ENCODE peak calls at places on chromosomes 4 and X, in eight cellular contexts. S is OCI-LY7, T is nephron progenitor cell, N is endodermal cell, Y is uterus, Z is natural killer cell, L is lower lobe of right lung, D is Calu3. X is an unnamed sample.

GRCh38 chr4:88818650-88819470 is 121.2 kb upstream of the NAP1L5 start:
- DNase-seq in S (peak), T (peak), N (peak), Y (peak), Z (peak), L (no peak), D (peak), X (peak)

GRCh38 chr4:3122081-3122563 is 47.6 kb downstream of the HTT start:
- DNase-seq in S (no peak), T (no peak), N (no peak), Y (no peak), Z (no peak), L (no peak), D (no peak), X (no peak)

GRCh38 chr4:7375427-7375826 is 59.3 kb downstream of the PSAPL1 start:
- DNase-seq in S (no peak), T (no peak), N (no peak), Y (peak), Z (no peak), L (peak), D (no peak), X (no peak)

GRCh38 chr4:176302283-176303275 is 17.2 kb upstream of the SPCS3 start:
- DNase-seq in S (no peak), T (no peak), N (no peak), Y (no peak), Z (no peak), L (no peak), D (no peak), X (peak)

GRCh38 chr4:155889036-155889793 is 14.3 kb upstream of the TDO2 start:
- DNase-seq in S (no peak), T (no peak), N (no peak), Y (no peak), Z (no peak), L (no peak), D (peak), X (peak)

GRCh38 chr4:10095296-10095991 is 21.2 kb downstream of the WDR1 start:
- DNase-seq in S (no peak), T (no peak), N (no peak), Y (no peak), Z (peak), L (no peak), D (no peak), X (no peak)

GRCh38 chr4:76219299-76220055 is 5.9 kb upstream of the SCARB2 start:
- DNase-seq in S (no peak), T (no peak), N (no peak), Y (no peak), Z (no peak), L (no peak), D (no peak), X (peak)

GRCh38 chrX:12076046-12076445 is 62.2 kb upstream of the FRMPD4 start:
- DNase-seq in S (no peak), T (no peak), N (no peak), Y (no peak), Z (no peak), L (no peak), D (peak), X (peak)

GRCh38 chr4:165971941-165972340 is 98.9 kb downstream of the TLL1 start:
- DNase-seq in S (no peak), T (no peak), N (no peak), Y (no peak), Z (no peak), L (no peak), D (no peak), X (peak)

GRCh38 chrX:7950865-7951264 is 23.7 kb upstream of the PNPLA4 start:
- DNase-seq in S (peak), T (no peak), N (no peak), Y (no peak), Z (no peak), L (no peak), D (no peak), X (no peak)

DNA sequence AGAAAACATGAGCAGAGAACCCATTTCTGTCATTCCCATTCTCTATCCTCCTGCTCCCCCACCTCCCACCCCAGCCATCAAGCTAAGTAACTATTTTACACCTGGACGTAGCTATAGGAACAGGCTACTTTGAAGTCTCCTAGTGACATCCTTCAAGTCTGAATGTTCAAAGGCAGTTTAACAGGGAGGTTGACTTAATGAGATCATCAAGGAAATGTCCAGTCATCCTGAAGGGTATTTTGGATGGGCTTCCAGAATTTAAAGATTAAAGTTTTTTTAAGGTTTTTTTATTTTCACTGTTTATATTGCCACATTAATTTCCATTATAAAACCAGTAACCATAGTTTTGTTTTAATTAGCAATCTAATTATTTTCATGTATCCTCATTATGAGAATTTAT is 41.1 kb downstream of the HPF1 start:
- DNase-seq in S (no peak), T (no peak), N (no peak), Y (no peak), Z (no peak), L (no peak), D (no peak), X (no peak)
- TF ChIP-seq CTCF in S (no peak), T (no peak), N (no peak), Y (no peak), Z (no peak), L (no peak), D (no peak), X (no peak)

GRCh38 chrX:82218361-82218760 is 1016.5 kb downstream of the SH3BGRL start:
- DNase-seq in S (peak), T (no peak), N (peak), Y (no peak), Z (no peak), L (no peak), D (no peak), X (peak)
- TF ChIP-seq CTCF in S (peak), T (peak), N (peak), Y (no peak), Z (no peak), L (peak), D (peak), X (peak)

GRCh38 chr4:157291071-157291470 is 70.5 kb downstream of the GRIA2 start:
- DNase-seq in S (no peak), T (no peak), N (no peak), Y (no peak), Z (no peak), L (no peak), D (no peak), X (no peak)
- TF ChIP-seq CTCF in S (no peak), T (no peak), N (peak), Y (no peak), Z (no peak), L (no peak), D (no peak), X (no peak)

DNA sequence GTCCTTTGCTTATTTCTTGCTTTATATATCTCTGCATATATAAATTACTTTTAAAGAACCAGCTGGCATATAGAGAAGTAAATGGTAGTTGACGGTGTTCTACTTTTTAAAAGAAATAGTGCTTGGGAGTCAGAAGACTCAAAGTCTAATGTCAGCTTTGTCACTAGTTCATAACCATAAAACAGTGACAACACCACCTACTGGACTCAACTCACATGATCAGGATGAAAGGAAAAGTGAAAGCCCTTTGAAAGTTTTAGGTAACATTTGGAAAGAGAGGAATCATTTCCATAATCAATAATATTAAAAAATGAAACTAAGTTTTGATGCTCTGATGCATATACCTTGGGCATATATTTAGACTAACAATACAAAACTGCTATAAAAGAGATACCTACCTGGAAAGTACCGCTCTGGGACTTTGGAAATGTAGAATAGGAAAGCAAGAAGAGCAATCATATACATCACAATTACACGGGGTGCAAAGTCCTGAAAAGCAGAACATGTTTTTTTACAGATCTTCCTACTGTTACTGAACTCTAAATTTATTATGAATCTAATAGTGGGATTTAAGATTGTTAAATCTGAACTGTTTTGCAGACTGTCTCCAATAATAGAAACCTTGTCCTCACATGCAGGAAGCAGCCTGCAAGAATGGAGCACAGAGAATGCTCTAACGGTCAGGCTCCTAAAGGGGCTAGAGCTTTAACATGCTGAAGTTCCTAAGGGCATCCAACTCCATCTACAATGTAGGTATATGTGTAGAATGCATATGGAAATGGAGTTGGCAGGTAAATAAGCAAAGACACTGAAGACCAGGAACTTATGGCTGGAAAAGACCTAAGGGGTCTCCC is 15.6 kb downstream of the PAQR3 start:
- DNase-seq in S (peak), T (no peak), N (no peak), Y (no peak), Z (no peak), L (no peak), D (no peak), X (no peak)
- TF ChIP-seq CTCF in S (peak), T (no peak), N (peak), Y (no peak), Z (no peak), L (no peak), D (no peak), X (no peak)

GRCh38 chrX:129360175-129360574 is 163.1 kb downstream of the SMARCA1 start:
- DNase-seq in S (peak), T (peak), N (peak), Y (no peak), Z (no peak), L (no peak), D (peak), X (peak)
- TF ChIP-seq CTCF in S (peak), T (peak), N (peak), Y (no peak), Z (no peak), L (peak), D (peak), X (peak)

GRCh38 chrX:40891798-40892197 is 156.5 kb upstream of the MED14 start:
- DNase-seq in S (no peak), T (no peak), N (no peak), Y (no peak), Z (no peak), L (no peak), D (no peak), X (no peak)

GRCh38 chrX:40883021-40883619 is 147.8 kb upstream of the MED14 start:
- DNase-seq in S (no peak), T (no peak), N (no peak), Y (no peak), Z (no peak), L (no peak), D (no peak), X (no peak)

GRCh38 chrX:40887476-40887875 is 152.1 kb upstream of the MED14 start:
- DNase-seq in S (no peak), T (no peak), N (no peak), Y (no peak), Z (no peak), L (no peak), D (no peak), X (no peak)

GRCh38 chrX:40880712-40881111 is 145.4 kb upstream of the MED14 start:
- DNase-seq in S (no peak), T (no peak), N (peak), Y (no peak), Z (no peak), L (no peak), D (no peak), X (no peak)

GRCh38 chrX:40885984-40886383 is 150.6 kb upstream of the MED14 start:
- DNase-seq in S (no peak), T (no peak), N (no peak), Y (no peak), Z (no peak), L (no peak), D (no peak), X (no peak)
- TF ChIP-seq CTCF in S (no peak), T (no peak), N (no peak), Y (no peak), Z (no peak), L (no peak), D (no peak), X (no peak)

GRCh38 chrX:140766024-140766611 is 56.6 kb downstream of the LINC00632 start:
- DNase-seq in S (peak), T (peak), N (peak), Y (peak), Z (no peak), L (no peak), D (peak), X (peak)

GRCh38 chrX:140767646-140768045 is 58.1 kb downstream of the LINC00632 start:
- DNase-seq in S (no peak), T (no peak), N (no peak), Y (no peak), Z (no peak), L (no peak), D (no peak), X (no peak)

GRCh38 chrX:140762061-140762460 is 52.5 kb downstream of the LINC00632 start:
- DNase-seq in S (peak), T (peak), N (peak), Y (no peak), Z (no peak), L (no peak), D (peak), X (peak)

GRCh38 chrX:140765043-140765784 is 55.7 kb downstream of the LINC00632 start:
- DNase-seq in S (no peak), T (peak), N (peak), Y (no peak), Z (no peak), L (no peak), D (no peak), X (no peak)

DNA sequence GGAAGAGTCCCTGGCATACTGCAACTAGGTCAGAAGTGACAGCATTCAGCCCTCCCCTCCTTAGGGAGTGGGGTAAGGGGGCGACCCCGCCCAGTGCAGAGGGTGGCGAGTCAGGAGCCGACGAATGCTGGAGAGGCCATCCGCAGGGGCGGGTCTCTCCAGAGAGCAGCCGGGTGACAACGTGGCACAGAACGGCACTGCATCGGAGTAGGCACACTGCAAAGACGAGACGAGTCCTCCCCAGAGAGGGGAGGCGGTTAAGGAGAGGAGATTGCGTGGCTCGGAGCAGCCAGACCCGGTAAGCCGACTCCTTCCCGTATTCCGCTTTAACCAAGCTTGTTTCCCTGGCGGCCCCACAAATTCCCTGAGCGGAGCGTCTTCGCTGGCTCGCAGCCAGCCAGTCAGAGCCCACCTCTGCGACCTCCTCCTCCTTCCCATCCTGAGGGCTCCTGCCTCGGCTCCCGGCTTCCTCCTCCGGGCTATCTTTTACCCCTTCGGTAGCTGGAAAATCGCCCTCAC is 54.9 kb downstream of the LINC00632 start:
- DNase-seq in S (no peak), T (peak), N (peak), Y (peak), Z (no peak), L (peak), D (no peak), X (no peak)
- TF ChIP-seq CTCF in S (no peak), T (no peak), N (no peak), Y (no peak), Z (no peak), L (no peak), D (no peak), X (no peak)

GRCh38 chr4:27084685-27085356 is 224.2 kb downstream of the STIM2 start:
- DNase-seq in S (no peak), T (peak), N (peak), Y (peak), Z (no peak), L (peak), D (no peak), X (no peak)
- TF ChIP-seq CTCF in S (peak), T (peak), N (peak), Y (no peak), Z (no peak), L (peak), D (no peak), X (no peak)

DNA sequence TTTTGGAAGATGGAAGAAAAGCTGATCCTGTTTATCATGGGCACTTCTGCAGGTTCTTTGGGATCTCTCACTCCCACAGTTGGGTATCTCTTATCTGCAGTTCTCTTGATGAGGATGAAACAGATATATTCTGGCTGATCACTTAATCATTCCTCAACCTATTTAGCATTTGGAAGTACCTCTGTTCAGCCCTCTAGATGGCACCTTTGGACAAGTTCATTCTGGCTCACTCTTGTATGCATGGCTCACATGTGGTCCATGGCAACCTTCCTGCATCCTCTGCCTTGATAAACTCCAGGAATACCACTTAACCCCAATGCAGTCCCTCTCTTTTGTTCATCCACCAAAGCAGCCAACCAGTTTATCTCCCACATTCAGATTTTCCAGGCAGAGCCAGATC is 74.2 kb downstream of the SMARCA5 start:
- DNase-seq in S (no peak), T (no peak), N (no peak), Y (no peak), Z (no peak), L (no peak), D (no peak), X (peak)
- TF ChIP-seq CTCF in S (peak), T (no peak), N (peak), Y (no peak), Z (no peak), L (no peak), D (no peak), X (no peak)

X was measured in MCF 10A.